ENCODE peak calls at places on chromosomes 7 and 10, in seven cellular contexts. One of them, this sample, is unnamed.

GRCh38 chr10:44921506-44921905 is 10.4 kb downstream of the TMEM72 start:
- DNase-seq in GM23248: no peak
- DNase-seq in GM12892: no peak
- DNase-seq in brain microvascular endothelial cell: no peak
- DNase-seq in HEK293T: no peak
- DNase-seq in A549: no peak
- DNase-seq in KBM-7: no peak
- DNase-seq in this sample: no peak

GRCh38 chr10:122777515-122778059 is 68.1 kb downstream of the CUZD1 start:
- DNase-seq in GM23248: no peak
- DNase-seq in GM12892: no peak
- DNase-seq in brain microvascular endothelial cell: no peak
- DNase-seq in HEK293T: no peak
- DNase-seq in A549: no peak
- DNase-seq in KBM-7: no peak
- DNase-seq in this sample: no peak

GRCh38 chr7:131057015-131057518 is 270.6 kb upstream of the MKLN1 start:
- DNase-seq in GM23248: peak
- DNase-seq in GM12892: no peak
- DNase-seq in brain microvascular endothelial cell: peak
- DNase-seq in HEK293T: no peak
- DNase-seq in A549: no peak
- DNase-seq in KBM-7: peak
- DNase-seq in this sample: peak

GRCh38 chr7:111677848-111678247 is 115.6 kb upstream of the IMMP2L start:
- DNase-seq in GM23248: no peak
- DNase-seq in GM12892: no peak
- DNase-seq in brain microvascular endothelial cell: no peak
- DNase-seq in HEK293T: no peak
- DNase-seq in A549: no peak
- DNase-seq in KBM-7: no peak
- DNase-seq in this sample: no peak

GRCh38 chr7:151402029-151402835 is 7.6 kb downstream of the WDR86 start:
- DNase-seq in GM23248: no peak
- DNase-seq in GM12892: no peak
- DNase-seq in brain microvascular endothelial cell: no peak
- DNase-seq in HEK293T: peak
- DNase-seq in A549: no peak
- DNase-seq in KBM-7: no peak
- DNase-seq in this sample: no peak

GRCh38 chr10:32692174-32692573 is 246.2 kb downstream of the CCDC7 start:
- DNase-seq in GM23248: peak
- DNase-seq in GM12892: no peak
- DNase-seq in brain microvascular endothelial cell: peak
- DNase-seq in HEK293T: no peak
- DNase-seq in A549: no peak
- DNase-seq in KBM-7: no peak
- DNase-seq in this sample: no peak

GRCh38 chr7:100483101-100483727 is 513 bp upstream of the NYAP1 start:
- DNase-seq in GM23248: peak
- DNase-seq in GM12892: peak
- DNase-seq in brain microvascular endothelial cell: peak
- DNase-seq in HEK293T: peak
- DNase-seq in A549: peak
- DNase-seq in KBM-7: peak
- DNase-seq in this sample: peak

GRCh38 chr7:24024689-24025088 is 259.3 kb upstream of the NPY start:
- DNase-seq in GM23248: no peak
- DNase-seq in GM12892: no peak
- DNase-seq in brain microvascular endothelial cell: no peak
- DNase-seq in HEK293T: no peak
- DNase-seq in A549: no peak
- DNase-seq in KBM-7: no peak
- DNase-seq in this sample: no peak

GRCh38 chr7:97145068-97145467 is 27.6 kb downstream of the SDHAF3 start:
- DNase-seq in GM23248: peak
- DNase-seq in GM12892: no peak
- DNase-seq in brain microvascular endothelial cell: no peak
- DNase-seq in HEK293T: no peak
- DNase-seq in A549: no peak
- DNase-seq in KBM-7: peak
- DNase-seq in this sample: no peak

GRCh38 chr7:2936891-2937580 is 92.9 kb upstream of the GNA12 start:
- DNase-seq in GM23248: no peak
- DNase-seq in GM12892: no peak
- DNase-seq in brain microvascular endothelial cell: no peak
- DNase-seq in HEK293T: no peak
- DNase-seq in A549: no peak
- DNase-seq in KBM-7: no peak
- DNase-seq in this sample: no peak

GRCh38 chr10:61890430-61890829 is 11.1 kb upstream of the ARID5B start:
- DNase-seq in GM23248: peak
- DNase-seq in GM12892: no peak
- DNase-seq in brain microvascular endothelial cell: no peak
- DNase-seq in HEK293T: no peak
- DNase-seq in A549: no peak
- DNase-seq in KBM-7: no peak
- DNase-seq in this sample: no peak

GRCh38 chr10:21095073-21095472 is 198.0 kb upstream of the NEBL start:
- DNase-seq in GM23248: no peak
- DNase-seq in GM12892: no peak
- DNase-seq in brain microvascular endothelial cell: no peak
- DNase-seq in HEK293T: no peak
- DNase-seq in A549: no peak
- DNase-seq in KBM-7: no peak
- DNase-seq in this sample: no peak

GRCh38 chr7:7681191-7681935 is 37.0 kb downstream of the RPA3 start:
- DNase-seq in GM23248: peak
- DNase-seq in GM12892: no peak
- DNase-seq in brain microvascular endothelial cell: peak
- DNase-seq in HEK293T: peak
- DNase-seq in A549: peak
- DNase-seq in KBM-7: peak
- DNase-seq in this sample: no peak

GRCh38 chr7:141362580-141363435 is 188.4 kb upstream of the AGK start:
- DNase-seq in GM23248: peak
- DNase-seq in GM12892: no peak
- DNase-seq in brain microvascular endothelial cell: peak
- DNase-seq in HEK293T: no peak
- DNase-seq in A549: peak
- DNase-seq in KBM-7: no peak
- DNase-seq in this sample: no peak

GRCh38 chr10:131931981-131932380 is 31.2 kb downstream of the PPP2R2D start:
- DNase-seq in GM23248: no peak
- DNase-seq in GM12892: no peak
- DNase-seq in brain microvascular endothelial cell: no peak
- DNase-seq in HEK293T: no peak
- DNase-seq in A549: no peak
- DNase-seq in KBM-7: no peak
- DNase-seq in this sample: no peak

GRCh38 chr10:70145166-70145665 is 1.3 kb downstream of the TYSND1 start:
- DNase-seq in GM23248: peak
- DNase-seq in GM12892: no peak
- DNase-seq in brain microvascular endothelial cell: no peak
- DNase-seq in HEK293T: no peak
- DNase-seq in A549: peak
- DNase-seq in KBM-7: no peak
- DNase-seq in this sample: no peak

GRCh38 chr7:102828291-102828690 is 79.5 kb downstream of the FAM185A start:
- DNase-seq in GM23248: no peak
- DNase-seq in GM12892: no peak
- DNase-seq in brain microvascular endothelial cell: no peak
- DNase-seq in HEK293T: no peak
- DNase-seq in A549: no peak
- DNase-seq in KBM-7: no peak
- DNase-seq in this sample: no peak

GRCh38 chr7:25781704-25782103 is 370.3 kb upstream of the NFE2L3 start:
- DNase-seq in GM23248: no peak
- DNase-seq in GM12892: no peak
- DNase-seq in brain microvascular endothelial cell: no peak
- DNase-seq in HEK293T: no peak
- DNase-seq in A549: no peak
- DNase-seq in KBM-7: no peak
- DNase-seq in this sample: no peak

GRCh38 chr7:75738604-75738974 is at the start of gene HIP1:
- DNase-seq in GM23248: no peak
- DNase-seq in GM12892: no peak
- DNase-seq in brain microvascular endothelial cell: no peak
- DNase-seq in HEK293T: no peak
- DNase-seq in A549: no peak
- DNase-seq in KBM-7: no peak
- DNase-seq in this sample: no peak

GRCh38 chr10:97140887-97141745 is 44.6 kb downstream of the SLIT1 start:
- DNase-seq in GM23248: no peak
- DNase-seq in GM12892: no peak
- DNase-seq in brain microvascular endothelial cell: no peak
- DNase-seq in HEK293T: no peak
- DNase-seq in A549: no peak
- DNase-seq in KBM-7: no peak
- DNase-seq in this sample: no peak

GRCh38 chr10:25869067-25869591 is 64.9 kb upstream of the MYO3A start:
- DNase-seq in GM23248: no peak
- DNase-seq in GM12892: no peak
- DNase-seq in brain microvascular endothelial cell: no peak
- DNase-seq in HEK293T: no peak
- DNase-seq in A549: no peak
- DNase-seq in KBM-7: no peak
- DNase-seq in this sample: no peak

GRCh38 chr7:100016209-100016901 is 959 bp downstream of the ZKSCAN1 start:
- DNase-seq in GM23248: peak
- DNase-seq in GM12892: no peak
- DNase-seq in brain microvascular endothelial cell: peak
- DNase-seq in HEK293T: no peak
- DNase-seq in A549: no peak
- DNase-seq in KBM-7: peak
- DNase-seq in this sample: no peak

GRCh38 chr7:116142850-116143249 is 67.5 kb upstream of the TES start:
- DNase-seq in GM23248: no peak
- DNase-seq in GM12892: no peak
- DNase-seq in brain microvascular endothelial cell: no peak
- DNase-seq in HEK293T: no peak
- DNase-seq in A549: no peak
- DNase-seq in KBM-7: no peak
- DNase-seq in this sample: no peak

GRCh38 chr10:131050162-131050766 is 261.3 kb downstream of the TCERG1L start:
- DNase-seq in GM23248: no peak
- DNase-seq in GM12892: no peak
- DNase-seq in brain microvascular endothelial cell: no peak
- DNase-seq in HEK293T: no peak
- DNase-seq in A549: no peak
- DNase-seq in KBM-7: no peak
- DNase-seq in this sample: no peak

GRCh38 chr10:28254290-28254985 is 48.4 kb downstream of the MPP7 start:
- DNase-seq in GM23248: peak
- DNase-seq in GM12892: no peak
- DNase-seq in brain microvascular endothelial cell: peak
- DNase-seq in HEK293T: peak
- DNase-seq in A549: no peak
- DNase-seq in KBM-7: no peak
- DNase-seq in this sample: no peak

GRCh38 chr7:1454471-1455065 is 4.7 kb downstream of the MICALL2 start:
- DNase-seq in GM23248: no peak
- DNase-seq in GM12892: no peak
- DNase-seq in brain microvascular endothelial cell: no peak
- DNase-seq in HEK293T: no peak
- DNase-seq in A549: no peak
- DNase-seq in KBM-7: no peak
- DNase-seq in this sample: no peak

GRCh38 chr7:7869036-7869435 is 99.6 kb upstream of the GLCCI1 start:
- DNase-seq in GM23248: no peak
- DNase-seq in GM12892: no peak
- DNase-seq in brain microvascular endothelial cell: no peak
- DNase-seq in HEK293T: no peak
- DNase-seq in A549: no peak
- DNase-seq in KBM-7: peak
- DNase-seq in this sample: no peak

GRCh38 chr10:5971886-5972285 is 5.5 kb downstream of the IL15RA start:
- DNase-seq in GM23248: no peak
- DNase-seq in GM12892: no peak
- DNase-seq in brain microvascular endothelial cell: no peak
- DNase-seq in HEK293T: no peak
- DNase-seq in A549: no peak
- DNase-seq in KBM-7: no peak
- DNase-seq in this sample: no peak

GRCh38 chr7:117230276-117231046 is 92.4 kb downstream of the WNT2 start:
- DNase-seq in GM23248: peak
- DNase-seq in GM12892: no peak
- DNase-seq in brain microvascular endothelial cell: peak
- DNase-seq in HEK293T: no peak
- DNase-seq in A549: no peak
- DNase-seq in KBM-7: no peak
- DNase-seq in this sample: no peak

GRCh38 chr10:69345402-69345801 is 67.1 kb downstream of the HK1 start:
- DNase-seq in GM23248: no peak
- DNase-seq in GM12892: no peak
- DNase-seq in brain microvascular endothelial cell: no peak
- DNase-seq in HEK293T: no peak
- DNase-seq in A549: no peak
- DNase-seq in KBM-7: no peak
- DNase-seq in this sample: no peak

GRCh38 chr7:105734233-105734632 is 142.2 kb downstream of the ATXN7L1 start:
- DNase-seq in GM23248: no peak
- DNase-seq in GM12892: no peak
- DNase-seq in brain microvascular endothelial cell: no peak
- DNase-seq in HEK293T: no peak
- DNase-seq in A549: no peak
- DNase-seq in KBM-7: no peak
- DNase-seq in this sample: no peak

GRCh38 chr7:74032191-74032490 is 4.2 kb downstream of the ELN start:
- DNase-seq in GM23248: peak
- DNase-seq in GM12892: no peak
- DNase-seq in brain microvascular endothelial cell: no peak
- DNase-seq in HEK293T: no peak
- DNase-seq in A549: no peak
- DNase-seq in KBM-7: no peak
- DNase-seq in this sample: no peak

GRCh38 chr10:119445311-119445934 is 97.1 kb downstream of the RGS10 start:
- DNase-seq in GM23248: peak
- DNase-seq in GM12892: peak
- DNase-seq in brain microvascular endothelial cell: peak
- DNase-seq in HEK293T: peak
- DNase-seq in A549: peak
- DNase-seq in KBM-7: peak
- DNase-seq in this sample: peak